ENCODE peak calls at places on chromosomes 4 and X, in four cellular contexts. C, R, Q and Z are unnamed samples.

GRCh38 chrX:154657226-154657805 is 3.9 kb upstream of the CTAG2 start:
- DNase-seq in Q (no peak), R (no peak), C (no peak), Z (no peak)

GRCh38 chr4:139984459-139984858 is 169.5 kb downstream of the MAML3 start:
- DNase-seq in C (no peak), R (no peak), Q (no peak), Z (no peak)

GRCh38 chrX:39477438-39478120 is 620.2 kb downstream of the BCOR start:
- DNase-seq in Q (no peak), C (no peak), R (peak; percentile 92), Z (no peak)

GRCh38 chrX:135651647-135652295 is 61.7 kb upstream of the CT45A1 start:
- DNase-seq in C (no peak), Q (no peak), R (no peak), Z (no peak)

GRCh38 chr4:168475745-168476144 is 4.5 kb downstream of the DDX60L start:
- DNase-seq in R (no peak), Q (no peak), C (no peak), Z (no peak)

GRCh38 chr4:186699298-186699697 is 24.4 kb downstream of the FAT1 start:
- DNase-seq in R (no peak), Q (no peak), C (no peak), Z (peak; percentile 38)

GRCh38 chrX:46620505-46620904 is 46.9 kb downstream of the CHST7 start:
- DNase-seq in R (no peak), Q (no peak), C (no peak), Z (peak; percentile 18)

GRCh38 chr4:26192921-26193894 is 127.6 kb upstream of the RBPJ start:
- DNase-seq in Q (no peak), C (no peak), R (no peak), Z (no peak)

GRCh38 chr4:27714073-27714472 is 853.4 kb downstream of the STIM2 start:
- DNase-seq in C (no peak), Q (no peak), R (no peak), Z (no peak)

GRCh38 chrX:113644426-113644825 is 803.8 kb upstream of the AMOT start:
- DNase-seq in C (no peak), Q (no peak), R (no peak), Z (peak; percentile 54)

GRCh38 chrX:78514852-78515251 is 144.3 kb downstream of the RTL3 start:
- DNase-seq in Q (no peak), R (no peak), C (no peak), Z (no peak)

GRCh38 chr4:105483840-105484239 is 10.0 kb upstream of the PPA2 start:
- DNase-seq in C (no peak), Q (no peak), R (no peak), Z (no peak)

GRCh38 chrX:129957241-129958099 is 25.0 kb upstream of the BCORL1 start:
- DNase-seq in Q (no peak), C (no peak), R (peak; percentile 92), Z (peak; percentile 70)

GRCh38 chrX:133922390-133922772 is 63.0 kb downstream of the GPC3 start:
- DNase-seq in C (no peak), R (no peak), Q (no peak), Z (no peak)

GRCh38 chr4:148795156-148795864 is 353.1 kb upstream of the NR3C2 start:
- DNase-seq in R (no peak), Q (no peak), C (no peak), Z (no peak)

GRCh38 chrX:15679246-15679645 is 14.6 kb upstream of the CLTRN start:
- DNase-seq in R (no peak), C (no peak), Q (no peak), Z (peak; percentile 3)

GRCh38 chr4:26407466-26407865 is 82.8 kb downstream of the CCKAR start:
- DNase-seq in Q (no peak), R (no peak), C (no peak), Z (no peak)

GRCh38 chr4:141458501-141458900 is 177.9 kb upstream of the IL15 start:
- DNase-seq in C (no peak), Q (no peak), R (no peak), Z (peak; percentile 54)

GRCh38 chr4:154049457-154050181 is 260.7 kb upstream of the SFRP2 start:
- DNase-seq in Q (no peak), C (peak; percentile 80), R (no peak), Z (peak; percentile 76)

GRCh38 chr4:53490965-53491622 is 100.2 kb downstream of the LNX1 start:
- DNase-seq in R (no peak), C (peak; percentile 94), Q (peak; percentile 25), Z (peak; percentile 83)

GRCh38 chrX:72545990-72546389 is 26.7 kb downstream of the HDAC8 start:
- DNase-seq in R (no peak), C (no peak), Q (no peak), Z (no peak)

GRCh38 chr4:121717680-121718237 is 21.0 kb upstream of the ANXA5 start:
- DNase-seq in C (no peak), R (no peak), Q (no peak), Z (peak; percentile 68)

GRCh38 chrX:48971325-48972213 is at the start of gene KCND1:
- DNase-seq in R (no peak), C (no peak), Q (no peak), Z (peak; percentile 46)

GRCh38 chr4:165048170-165048569 is 5.5 kb upstream of the TRIM75 start:
- DNase-seq in Q (no peak), C (no peak), R (no peak), Z (no peak)

GRCh38 chrX:115940888-115941332 is 229.6 kb upstream of the AGTR2 start:
- DNase-seq in C (peak; percentile 23), Q (peak; percentile 41), R (no peak), Z (no peak)

GRCh38 chrX:38973327-38973726 is 172.1 kb downstream of the MID1IP1 start:
- DNase-seq in R (no peak), Q (no peak), C (no peak), Z (peak; percentile 18)

GRCh38 chrX:76029385-76029784 is 143.5 kb upstream of the PBDC1 start:
- DNase-seq in R (no peak), Q (no peak), C (no peak), Z (no peak)

GRCh38 chr4:1986578-1987210 is 22.1 kb downstream of the NELFA start:
- DNase-seq in R (no peak), C (no peak), Q (no peak), Z (no peak)

GRCh38 chrX:110180176-110180927 is 137.5 kb downstream of the AMMECR1 start:
- DNase-seq in R (no peak), C (peak; percentile 38), Q (peak; percentile 23), Z (peak; percentile 62)

GRCh38 chr4:1716065-1716945 is 4.2 kb upstream of the SLBP start:
- DNase-seq in C (no peak), Q (no peak), R (no peak), Z (no peak)

GRCh38 chr4:78551420-78552351 is at the start of gene ANXA3:
- DNase-seq in R (peak; percentile 77), Q (no peak), C (no peak), Z (no peak)

GRCh38 chrX:1425381-1425780 is 27.3 kb downstream of the ASMTL start:
- DNase-seq in C (no peak), R (no peak), Q (no peak), Z (no peak)

GRCh38 chr4:139453041-139453370 is 915 bp upstream of the RAB33B start:
- DNase-seq in Q (no peak), R (no peak), C (peak; percentile 11), Z (no peak)

GRCh38 chr4:166252487-166253402 is 379.7 kb downstream of the TLL1 start:
- DNase-seq in Q (no peak), C (no peak), R (peak; percentile 17), Z (peak; percentile 1)

GRCh38 chrX:7987160-7987992 is 60.2 kb upstream of the PNPLA4 start:
- DNase-seq in R (no peak), C (peak; percentile 59), Q (no peak), Z (peak; percentile 67)

GRCh38 chr4:5524900-5525299 is 183.5 kb downstream of the EVC2 start:
- DNase-seq in R (no peak), Q (no peak), C (no peak), Z (peak; percentile 74)

GRCh38 chr4:82745173-82745842 is 53.3 kb downstream of the SCD5 start:
- DNase-seq in C (peak; percentile 42), Q (no peak), R (no peak), Z (peak; percentile 51)

GRCh38 chr4:170497105-170497504 is 407.3 kb upstream of the AADAT start:
- DNase-seq in R (no peak), C (no peak), Q (no peak), Z (no peak)